ENCODE peak calls at places on chromosome 4, in nine cellular contexts. V is HepG2, C is fibroblast of lung, R is suprapubic skin, Q is spleen, F is lower lobe of right lung, O is psoas muscle, Y is ovary, E is cardiac muscle cell. S is an unnamed sample.

GRCh38 chr4:16124232-16124631 is 40.4 kb upstream of the PROM1 start:
- DNase-seq in V (no peak), C (peak; percentile 5), R (no peak), Q (no peak), F (no peak), O (no peak), Y (no peak), E (no peak), S (no peak)

GRCh38 chr4:184267673-184268573 is 50.2 kb upstream of the ENPP6 start:
- DNase-seq in V (peak; percentile 43), C (peak; percentile 94), R (no peak), Q (peak; percentile 91), F (peak; percentile 73), O (no peak), Y (no peak), E (no peak), S (peak; percentile 36)

GRCh38 chr4:2891294-2891693 is 47.6 kb downstream of the ADD1 start:
- DNase-seq in V (no peak), C (peak; percentile 65), R (no peak), Q (no peak), F (no peak), O (no peak), Y (no peak), E (no peak), S (no peak)

GRCh38 chr4:184732126-184732525 is 1.8 kb downstream of the CENPU start:
- DNase-seq in V (no peak), C (peak; percentile 52), R (no peak), Q (no peak), F (no peak), O (no peak), Y (no peak), E (no peak), S (no peak)

GRCh38 chr4:119580293-119580692 is 48.3 kb downstream of the PDE5A start:
- DNase-seq in V (no peak), C (no peak), R (no peak), Q (no peak), F (no peak), O (no peak), Y (no peak), E (no peak), S (no peak)

GRCh38 chr4:114535725-114536124 is 62.9 kb upstream of the UGT8 start:
- DNase-seq in V (no peak), C (no peak), R (no peak), Q (no peak), F (no peak), O (no peak), Y (no peak), E (no peak), S (no peak)

GRCh38 chr4:185020293-185020808 is 2.1 kb downstream of the HELT start:
- DNase-seq in V (no peak), C (no peak), R (no peak), Q (no peak), F (peak; percentile 45), O (no peak), Y (no peak), E (no peak), S (no peak)

GRCh38 chr4:173930329-173930967 is 353.0 kb downstream of the FBXO8 start:
- DNase-seq in V (no peak), C (no peak), R (no peak), Q (no peak), F (no peak), O (no peak), Y (no peak), E (no peak), S (no peak)

GRCh38 chr4:7939377-7940108 is at the start of gene AFAP1:
- DNase-seq in V (peak; percentile 66), C (peak; percentile 79), R (peak; percentile 89), Q (peak; percentile 92), F (peak; percentile 89), O (peak; percentile 90), Y (peak; percentile 91), E (peak; percentile 96), S (peak; percentile 57)

GRCh38 chr4:94412019-94413017 is 39.4 kb upstream of the PDLIM5 start:
- DNase-seq in V (peak; percentile 73), C (peak; percentile 88), R (no peak), Q (no peak), F (no peak), O (no peak), Y (no peak), E (peak; percentile 48), S (peak; percentile 38)

GRCh38 chr4:85787133-85787532 is 312.2 kb downstream of the ARHGAP24 start:
- DNase-seq in V (no peak), C (peak; percentile 82), R (no peak), Q (no peak), F (no peak), O (no peak), Y (no peak), E (no peak), S (peak; percentile 47)

GRCh38 chr4:98468744-98469143 is 189.7 kb downstream of the TSPAN5 start:
- DNase-seq in V (no peak), C (peak; percentile 85), R (no peak), Q (no peak), F (no peak), O (no peak), Y (peak; percentile 48), E (no peak), S (no peak)

GRCh38 chr4:104531390-104531789 is 36.7 kb upstream of the CXXC4 start:
- DNase-seq in V (no peak), C (no peak), R (no peak), Q (no peak), F (no peak), O (no peak), Y (no peak), E (peak; percentile 11), S (no peak)

GRCh38 chr4:142840516-142841123 is 5.5 kb downstream of the INPP4B start:
- DNase-seq in V (peak; percentile 3), C (peak; percentile 41), R (no peak), Q (no peak), F (no peak), O (no peak), Y (no peak), E (peak; percentile 52), S (peak; percentile 59)

GRCh38 chr4:183241322-183241640 is 78.8 kb downstream of the CLDN22 start:
- DNase-seq in V (no peak), C (peak; percentile 86), R (no peak), Q (no peak), F (no peak), O (no peak), Y (no peak), E (no peak), S (peak; percentile 41)

GRCh38 chr4:184310171-184310567 is 92.5 kb upstream of the ENPP6 start:
- DNase-seq in V (no peak), C (no peak), R (no peak), Q (peak; percentile 87), F (peak; percentile 61), O (no peak), Y (no peak), E (no peak), S (no peak)

GRCh38 chr4:151721466-151721865 is 39.3 kb downstream of the GATB start:
- DNase-seq in V (no peak), C (no peak), R (no peak), Q (no peak), F (no peak), O (no peak), Y (peak; percentile 23), E (no peak), S (no peak)

GRCh38 chr4:168521736-168522135 is 24.9 kb downstream of the PALLD start:
- DNase-seq in V (no peak), C (no peak), R (no peak), Q (no peak), F (no peak), O (no peak), Y (no peak), E (no peak), S (no peak)

DNA sequence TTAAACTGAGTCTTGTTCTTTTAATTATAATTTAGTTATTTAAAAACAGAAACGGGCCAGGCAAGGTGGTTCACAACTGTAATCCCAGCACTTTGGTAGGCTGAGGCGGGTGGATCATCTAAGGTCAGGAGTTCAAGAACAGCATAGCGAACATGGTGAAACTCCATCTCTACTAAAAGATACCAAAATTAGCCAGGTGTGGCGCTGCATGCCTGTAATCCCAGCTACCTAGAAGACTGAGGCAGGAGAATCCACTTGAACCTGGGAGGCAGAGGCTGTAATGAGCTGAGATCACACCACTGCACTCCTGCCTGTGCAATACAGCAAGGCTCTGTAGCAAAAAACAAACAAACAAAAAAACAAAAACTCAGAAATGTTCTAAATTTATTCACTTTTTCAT is 852.9 kb downstream of the TECRL start:
- DNase-seq in V (peak; percentile 1), C (no peak), R (no peak), Q (no peak), F (no peak), O (no peak), Y (no peak), E (no peak), S (no peak)
- TF ChIP-seq CTCF in V (peak; percentile 12), C (no peak), R (no peak), Q (no peak), F (no peak), O (no peak), Y (no peak), E (no peak), S (no peak)

GRCh38 chr4:40196260-40196659 is 571 bp upstream of the RHOH start:
- DNase-seq in V (no peak), C (no peak), R (no peak), Q (no peak), F (no peak), O (no peak), Y (no peak), E (no peak), S (no peak)
- H3K4me3 ChIP-seq in V (no peak overlapping the region), C (no peak overlapping the region), R (no peak overlapping the region), Q (peak overlapping the region; percentile 47), F (peak overlapping the region; percentile 46), O (no peak overlapping the region), Y (no peak overlapping the region), E (no peak overlapping the region), S (no peak overlapping the region)

GRCh38 chr4:108060164-108060563 is 70.5 kb downstream of the HADH start:
- DNase-seq in V (peak; percentile 2), C (peak; percentile 45), R (no peak), Q (no peak), F (no peak), O (no peak), Y (no peak), E (peak; percentile 23), S (peak; percentile 49)
- TF ChIP-seq CTCF in V (peak; percentile 30), C (peak; percentile 43), R (no peak), Q (no peak), F (peak; percentile 16), O (peak; percentile 21), Y (no peak), E (peak; percentile 27), S (peak; percentile 37)

DNA sequence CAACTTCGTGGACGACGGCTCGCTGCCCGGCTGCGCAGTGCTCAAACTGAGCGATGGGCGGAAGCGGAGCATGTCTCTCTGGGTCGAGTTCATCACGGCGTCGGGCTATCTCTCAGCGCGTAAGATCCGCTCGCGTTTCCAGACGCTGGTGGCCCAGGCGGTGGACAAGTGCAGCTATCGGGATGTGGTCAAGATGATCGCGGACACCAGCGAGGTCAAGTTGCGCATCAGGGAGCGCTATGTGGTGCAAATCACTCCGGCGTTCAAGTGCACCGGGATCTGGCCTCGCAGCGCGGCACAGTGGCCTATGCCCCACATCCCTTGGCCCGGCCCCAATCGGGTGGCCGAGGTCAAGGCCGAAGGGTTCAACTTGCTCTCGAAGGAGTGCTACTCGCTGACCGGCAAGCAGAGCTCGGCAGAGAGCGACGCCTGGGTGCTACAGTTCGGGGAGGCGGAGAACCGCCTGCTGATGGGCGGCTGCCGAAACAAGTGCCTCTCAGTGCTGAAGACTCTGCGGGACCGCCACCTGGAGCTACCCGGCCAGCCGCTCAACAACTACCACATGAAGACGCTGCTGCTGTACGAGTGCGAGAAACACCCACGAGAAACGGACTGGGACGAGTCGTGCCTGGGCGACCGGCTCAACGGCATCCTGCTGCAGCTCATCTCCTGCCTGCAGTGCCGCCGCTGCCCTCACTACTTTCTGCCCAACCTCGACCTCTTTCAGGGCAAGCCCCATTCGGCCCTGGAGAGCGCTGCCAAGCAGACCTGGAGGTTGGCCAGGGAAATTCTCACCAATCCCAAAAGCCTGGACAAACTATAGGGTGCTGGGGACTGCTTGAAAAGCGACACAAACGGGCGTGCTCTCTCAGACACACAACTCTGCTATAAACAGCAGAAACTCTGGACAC is 1.6 kb downstream of the MAB21L2 start:
- DNase-seq in V (no peak), C (peak; percentile 60), R (peak; percentile 52), Q (peak; percentile 72), F (peak; percentile 46), O (peak; percentile 13), Y (no peak), E (peak; percentile 63), S (no peak)
- H3K4me3 ChIP-seq in V (no peak overlapping the region), C (peak overlapping the region; percentile 82), R (peak overlapping the region; percentile 36), Q (peak overlapping the region; percentile 2), F (peak overlapping the region; percentile 45), O (peak overlapping the region; percentile 46), Y (peak overlapping the region; percentile 27), E (peak overlapping the region; percentile 5), S (peak overlapping the region; percentile 67)

S was measured in astrocyte of the cerebellum.